ENCODE peak calls at places on chromosome 5, in six cellular contexts. One of them, this sample, is unnamed.

GRCh38 chr5:115774684-115775083 is 41.8 kb downstream of the CDO1 start:
- DNase-seq in A549: no peak
- DNase-seq in lower leg skin: no peak
- DNase-seq in RWPE1: no peak
- DNase-seq in nephron progenitor cell: no peak
- DNase-seq in progenitor cell of endocrine pancreas: no peak
- DNase-seq in this sample: no peak

GRCh38 chr5:88954511-88954910 is 71.5 kb upstream of the MEF2C start:
- DNase-seq in A549: no peak
- DNase-seq in lower leg skin: no peak
- DNase-seq in RWPE1: no peak
- DNase-seq in nephron progenitor cell: no peak
- DNase-seq in progenitor cell of endocrine pancreas: no peak
- DNase-seq in this sample: no peak

GRCh38 chr5:148791334-148791667 is 35.1 kb upstream of the ADRB2 start:
- DNase-seq in A549: no peak
- DNase-seq in lower leg skin: no peak
- DNase-seq in RWPE1: peak; percentile 42
- DNase-seq in nephron progenitor cell: no peak
- DNase-seq in progenitor cell of endocrine pancreas: no peak
- DNase-seq in this sample: no peak

GRCh38 chr5:121171834-121172233 is 679.8 kb upstream of the FTMT start:
- DNase-seq in A549: no peak
- DNase-seq in lower leg skin: no peak
- DNase-seq in RWPE1: no peak
- DNase-seq in nephron progenitor cell: no peak
- DNase-seq in progenitor cell of endocrine pancreas: no peak
- DNase-seq in this sample: no peak

GRCh38 chr5:32460702-32461101 is 16.2 kb upstream of the ZFR start:
- DNase-seq in A549: no peak
- DNase-seq in lower leg skin: peak; percentile 14
- DNase-seq in RWPE1: no peak
- DNase-seq in nephron progenitor cell: no peak
- DNase-seq in progenitor cell of endocrine pancreas: no peak
- DNase-seq in this sample: no peak

GRCh38 chr5:172453206-172453985 is 929 bp downstream of the SH3PXD2B start:
- DNase-seq in A549: peak; percentile 75
- DNase-seq in lower leg skin: peak; percentile 88
- DNase-seq in RWPE1: peak; percentile 68
- DNase-seq in nephron progenitor cell: peak; percentile 65
- DNase-seq in progenitor cell of endocrine pancreas: peak; percentile 40
- DNase-seq in this sample: no peak

GRCh38 chr5:173826921-173827350 is 61.2 kb upstream of the CPEB4 start:
- DNase-seq in A549: no peak
- DNase-seq in lower leg skin: no peak
- DNase-seq in RWPE1: no peak
- DNase-seq in nephron progenitor cell: no peak
- DNase-seq in progenitor cell of endocrine pancreas: no peak
- DNase-seq in this sample: no peak

GRCh38 chr5:154110781-154111180 is 72.0 kb downstream of the MFAP3 start:
- DNase-seq in A549: no peak
- DNase-seq in lower leg skin: no peak
- DNase-seq in RWPE1: no peak
- DNase-seq in nephron progenitor cell: no peak
- DNase-seq in progenitor cell of endocrine pancreas: no peak
- DNase-seq in this sample: no peak

GRCh38 chr5:60354322-60354721 is 345.6 kb downstream of the DEPDC1B start:
- DNase-seq in A549: no peak
- DNase-seq in lower leg skin: no peak
- DNase-seq in RWPE1: no peak
- DNase-seq in nephron progenitor cell: no peak
- DNase-seq in progenitor cell of endocrine pancreas: no peak
- DNase-seq in this sample: no peak

GRCh38 chr5:119453045-119453383 is 717 bp downstream of the HSD17B4 start:
- DNase-seq in A549: peak; percentile 14
- DNase-seq in lower leg skin: no peak
- DNase-seq in RWPE1: peak; percentile 27
- DNase-seq in nephron progenitor cell: no peak
- DNase-seq in progenitor cell of endocrine pancreas: no peak
- DNase-seq in this sample: no peak

GRCh38 chr5:134526483-134527155 is 1.1 kb downstream of the JADE2 start:
- DNase-seq in A549: no peak
- DNase-seq in lower leg skin: peak; percentile 96
- DNase-seq in RWPE1: peak; percentile 79
- DNase-seq in nephron progenitor cell: peak; percentile 71
- DNase-seq in progenitor cell of endocrine pancreas: peak; percentile 46
- DNase-seq in this sample: peak; percentile 34

GRCh38 chr5:103414598-103414997 is 148.0 kb downstream of the NUDT12 start:
- DNase-seq in A549: no peak
- DNase-seq in lower leg skin: no peak
- DNase-seq in RWPE1: no peak
- DNase-seq in nephron progenitor cell: no peak
- DNase-seq in progenitor cell of endocrine pancreas: no peak
- DNase-seq in this sample: no peak

DNA sequence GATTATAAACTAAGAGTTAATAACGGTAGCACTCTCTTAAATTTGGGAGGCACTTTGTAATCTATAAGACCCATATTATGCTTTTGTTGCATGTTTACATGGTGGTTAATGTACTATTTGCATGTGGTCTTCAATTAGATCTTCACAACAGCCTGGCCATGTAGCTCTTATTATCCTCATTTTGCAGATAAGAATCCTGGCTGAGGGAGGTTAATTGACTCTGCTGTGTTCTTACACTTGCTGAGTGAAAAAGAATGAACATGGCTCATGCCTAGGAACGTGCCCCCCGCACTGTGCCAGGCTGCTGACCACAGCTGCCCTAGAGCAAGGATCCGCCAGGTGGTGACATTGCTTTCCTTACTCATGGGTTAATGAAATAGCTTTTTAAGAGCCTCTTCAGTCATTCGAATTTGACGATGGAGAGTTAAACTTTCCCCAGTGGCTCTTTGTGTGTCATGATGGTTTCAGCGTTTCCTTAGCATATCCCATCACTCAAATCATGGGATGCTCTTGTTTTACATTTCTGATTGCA is 97.9 kb downstream of the CDH6 start:
- DNase-seq in A549: peak; percentile 10
- DNase-seq in lower leg skin: no peak
- DNase-seq in RWPE1: peak; percentile 9
- DNase-seq in nephron progenitor cell: no peak
- DNase-seq in progenitor cell of endocrine pancreas: no peak
- DNase-seq in this sample: no peak
- TF ChIP-seq CTCF in A549: no peak
- TF ChIP-seq CTCF in lower leg skin: no peak
- TF ChIP-seq CTCF in RWPE1: no peak
- TF ChIP-seq CTCF in nephron progenitor cell: no peak
- TF ChIP-seq CTCF in progenitor cell of endocrine pancreas: no peak
- TF ChIP-seq CTCF in this sample: no peak

GRCh38 chr5:6169660-6170059 is 208.7 kb downstream of the MED10 start:
- DNase-seq in A549: no peak
- DNase-seq in lower leg skin: no peak
- DNase-seq in RWPE1: no peak
- DNase-seq in nephron progenitor cell: no peak
- DNase-seq in progenitor cell of endocrine pancreas: no peak
- DNase-seq in this sample: no peak

GRCh38 chr5:6161257-6161656 is 217.1 kb downstream of the MED10 start:
- DNase-seq in A549: no peak
- DNase-seq in lower leg skin: no peak
- DNase-seq in RWPE1: no peak
- DNase-seq in nephron progenitor cell: no peak
- DNase-seq in progenitor cell of endocrine pancreas: no peak
- DNase-seq in this sample: no peak

GRCh38 chr5:6162175-6162574 is 216.2 kb downstream of the MED10 start:
- DNase-seq in A549: no peak
- DNase-seq in lower leg skin: no peak
- DNase-seq in RWPE1: no peak
- DNase-seq in nephron progenitor cell: no peak
- DNase-seq in progenitor cell of endocrine pancreas: no peak
- DNase-seq in this sample: no peak

GRCh38 chr5:6163913-6164312 is 214.4 kb downstream of the MED10 start:
- DNase-seq in A549: no peak
- DNase-seq in lower leg skin: no peak
- DNase-seq in RWPE1: no peak
- DNase-seq in nephron progenitor cell: no peak
- DNase-seq in progenitor cell of endocrine pancreas: no peak
- DNase-seq in this sample: no peak

GRCh38 chr5:6166698-6167394 is 211.5 kb downstream of the MED10 start:
- DNase-seq in A549: no peak
- DNase-seq in lower leg skin: peak; percentile 21
- DNase-seq in RWPE1: no peak
- DNase-seq in nephron progenitor cell: no peak
- DNase-seq in progenitor cell of endocrine pancreas: no peak
- DNase-seq in this sample: no peak
- TF ChIP-seq CTCF in A549: no peak
- TF ChIP-seq CTCF in lower leg skin: no peak
- TF ChIP-seq CTCF in RWPE1: no peak
- TF ChIP-seq CTCF in nephron progenitor cell: no peak
- TF ChIP-seq CTCF in progenitor cell of endocrine pancreas: no peak
- TF ChIP-seq CTCF in this sample: no peak

GRCh38 chr5:139038618-139039305 is 159.4 kb downstream of the SIL1 start:
- DNase-seq in A549: peak; percentile 9
- DNase-seq in lower leg skin: no peak
- DNase-seq in RWPE1: no peak
- DNase-seq in nephron progenitor cell: no peak
- DNase-seq in progenitor cell of endocrine pancreas: no peak
- DNase-seq in this sample: no peak
- TF ChIP-seq CTCF in A549: no peak
- TF ChIP-seq CTCF in lower leg skin: no peak
- TF ChIP-seq CTCF in RWPE1: no peak
- TF ChIP-seq CTCF in nephron progenitor cell: no peak
- TF ChIP-seq CTCF in progenitor cell of endocrine pancreas: peak; percentile 35
- TF ChIP-seq CTCF in this sample: no peak

DNA sequence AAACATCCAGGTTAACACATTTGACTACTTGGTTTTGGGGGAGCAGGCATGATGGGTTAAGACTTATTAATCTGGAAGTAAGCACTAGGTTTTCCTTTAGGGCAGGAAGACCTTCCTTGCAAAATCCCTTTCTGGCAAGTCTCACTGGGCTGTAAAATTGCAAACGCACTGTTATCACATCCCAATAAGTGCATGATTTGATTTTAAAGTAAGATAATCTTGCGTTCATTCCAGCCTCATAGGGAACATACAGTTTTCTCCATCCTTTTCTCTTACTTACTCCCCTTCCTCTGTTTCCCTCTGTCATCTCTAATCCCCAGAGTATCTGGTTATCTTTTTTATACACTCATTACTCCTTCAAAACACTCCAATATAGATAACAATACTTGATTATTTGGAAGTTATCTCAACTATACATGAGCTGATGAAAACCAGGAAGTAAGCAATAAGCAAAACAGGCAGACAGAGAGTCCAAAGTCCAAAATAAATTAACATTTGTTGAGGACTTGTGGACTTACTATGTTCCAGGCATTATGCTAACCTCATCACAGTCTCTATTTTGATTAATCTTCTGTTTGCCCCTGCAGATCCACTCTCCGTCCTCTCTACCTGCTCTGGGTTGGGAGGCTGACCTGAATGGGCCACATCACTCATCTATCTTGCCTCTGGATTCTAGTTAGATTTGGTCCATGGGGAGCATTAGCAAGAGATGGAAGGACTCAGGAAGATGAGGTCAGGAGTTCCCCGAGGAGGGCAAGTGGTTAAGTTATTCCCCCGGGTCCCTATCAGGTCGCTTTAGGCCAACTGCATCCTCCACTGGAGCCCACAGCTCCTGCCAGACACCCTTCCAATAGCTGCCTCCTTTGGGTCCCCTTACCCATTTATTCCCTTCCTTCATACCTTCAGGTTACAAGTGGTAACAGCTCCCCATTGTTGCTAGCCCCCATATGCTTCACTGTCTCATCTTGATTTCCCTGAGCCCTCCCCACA is 60.2 kb downstream of the SLC22A5 start:
- DNase-seq in A549: no peak
- DNase-seq in lower leg skin: peak; percentile 60
- DNase-seq in RWPE1: no peak
- DNase-seq in nephron progenitor cell: no peak
- DNase-seq in progenitor cell of endocrine pancreas: no peak
- DNase-seq in this sample: no peak
- TF ChIP-seq CTCF in A549: no peak
- TF ChIP-seq CTCF in lower leg skin: no peak
- TF ChIP-seq CTCF in RWPE1: no peak
- TF ChIP-seq CTCF in nephron progenitor cell: no peak
- TF ChIP-seq CTCF in progenitor cell of endocrine pancreas: no peak
- TF ChIP-seq CTCF in this sample: no peak

DNA sequence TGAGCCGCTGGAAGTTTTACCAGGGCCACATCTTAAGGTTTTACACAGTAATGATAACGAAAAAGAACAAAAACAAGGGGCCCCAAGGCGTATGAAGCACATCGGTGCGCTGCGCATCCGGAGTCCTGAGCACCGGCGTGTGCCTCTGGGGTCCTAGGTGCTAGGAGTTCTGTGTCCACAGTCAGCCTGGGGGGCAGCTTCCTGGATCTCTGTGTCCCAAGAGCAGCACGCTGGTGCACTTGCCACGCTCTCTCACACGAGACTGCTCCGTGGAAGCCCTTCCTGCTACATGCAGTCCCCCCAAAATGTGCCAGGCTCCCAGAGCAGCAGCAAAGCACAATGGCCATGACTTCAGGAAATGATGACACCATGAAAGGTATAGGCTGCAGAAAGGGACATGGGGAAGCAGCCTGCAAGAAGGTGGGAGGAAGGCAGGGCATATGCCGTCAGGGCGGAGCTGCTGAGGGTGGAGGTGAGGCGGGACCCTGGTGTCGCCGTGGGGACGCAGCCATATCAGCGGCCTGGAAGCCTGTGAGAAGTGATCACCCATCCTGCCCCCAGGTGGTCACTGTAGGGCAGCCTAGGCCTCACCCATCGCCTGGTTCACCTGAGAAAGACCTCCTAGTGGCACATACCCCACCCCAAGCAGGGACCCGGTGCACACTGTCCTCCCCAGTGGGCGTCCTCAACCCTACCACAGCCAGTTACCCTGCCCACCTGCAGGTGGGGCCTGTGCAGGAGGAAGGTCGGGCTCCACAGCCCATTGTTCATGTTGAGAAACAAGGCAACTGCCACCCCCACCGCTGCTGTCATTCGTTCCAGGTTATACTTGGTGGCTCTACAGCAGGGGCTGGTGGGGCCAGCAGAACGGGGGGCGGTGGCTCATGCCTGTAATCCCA is 23.6 kb upstream of the SLC6A3 start:
- DNase-seq in A549: no peak
- DNase-seq in lower leg skin: peak; percentile 78
- DNase-seq in RWPE1: no peak
- DNase-seq in nephron progenitor cell: no peak
- DNase-seq in progenitor cell of endocrine pancreas: no peak
- DNase-seq in this sample: no peak
- TF ChIP-seq CTCF in A549: no peak
- TF ChIP-seq CTCF in lower leg skin: no peak
- TF ChIP-seq CTCF in RWPE1: peak; percentile 14
- TF ChIP-seq CTCF in nephron progenitor cell: no peak
- TF ChIP-seq CTCF in progenitor cell of endocrine pancreas: no peak
- TF ChIP-seq CTCF in this sample: no peak

GRCh38 chr5:16844952-16845351 is 91.1 kb downstream of the MYO10 start:
- DNase-seq in A549: no peak
- DNase-seq in lower leg skin: no peak
- DNase-seq in RWPE1: no peak
- DNase-seq in nephron progenitor cell: no peak
- DNase-seq in progenitor cell of endocrine pancreas: no peak
- DNase-seq in this sample: no peak
- TF ChIP-seq CTCF in A549: peak; percentile 37
- TF ChIP-seq CTCF in lower leg skin: no peak
- TF ChIP-seq CTCF in RWPE1: peak; percentile 29
- TF ChIP-seq CTCF in nephron progenitor cell: no peak
- TF ChIP-seq CTCF in progenitor cell of endocrine pancreas: peak; percentile 29
- TF ChIP-seq CTCF in this sample: no peak

This sample was measured in omental fat pad.